ENCODE peak calls at places on chromosomes 16 and 17, in four cellular contexts. Y is GM12878, S is K562, N is HepG2. B is an unnamed sample.

GRCh38 chr16:2821483-2822157 is 4.6 kb downstream of the PRSS21 start:
- DNase-seq in Y (no peak), S (no peak), N (no peak), B (no peak)

GRCh38 chr17:68706351-68706750 is 105.2 kb upstream of the FAM20A start:
- DNase-seq in Y (no peak), S (no peak), N (no peak), B (no peak)

GRCh38 chr17:76841776-76842405 is 26.3 kb upstream of the MGAT5B start:
- DNase-seq in Y (no peak), S (peak), N (no peak), B (no peak)

GRCh38 chr17:4565209-4566141 is 5.1 kb upstream of the GGT6 start:
- DNase-seq in Y (no peak), S (peak), N (peak), B (peak)

GRCh38 chr16:51201604-51202003 is 50.5 kb upstream of the SALL1 start:
- DNase-seq in Y (no peak), S (no peak), N (no peak), B (peak)

GRCh38 chr17:50479522-50480141 is 972 bp downstream of the RSAD1 start:
- DNase-seq in Y (peak), S (peak), N (peak), B (peak)

GRCh38 chr17:2178798-2179505 is 124.0 kb downstream of the HIC1 start:
- DNase-seq in Y (no peak), S (no peak), N (no peak), B (no peak)

GRCh38 chr17:48985436-48986245 is 11.5 kb upstream of the IGF2BP1 start:
- DNase-seq in Y (no peak), S (no peak), N (no peak), B (no peak)

GRCh38 chr16:69469807-69470561 is 45.6 kb downstream of the CYB5B start:
- DNase-seq in Y (peak), S (no peak), N (no peak), B (no peak)

GRCh38 chr16:88651276-88651988 is 579 bp upstream of the CYBA start:
- DNase-seq in Y (peak), S (peak), N (peak), B (peak)

GRCh38 chr16:46583036-46583435 is 38.1 kb downstream of the SHCBP1 start:
- DNase-seq in Y (no peak), S (peak), N (no peak), B (no peak)

GRCh38 chr16:88298882-88299745 is 83.6 kb upstream of the ZNF469 start:
- DNase-seq in Y (no peak), S (no peak), N (no peak), B (no peak)

GRCh38 chr17:2034806-2035548 is 5.0 kb downstream of the DPH1 start:
- DNase-seq in Y (no peak), S (no peak), N (no peak), B (no peak)

GRCh38 chr17:50298018-50298417 is 23.8 kb downstream of the TMEM92 start:
- DNase-seq in Y (no peak), S (no peak), N (no peak), B (no peak)

GRCh38 chr17:6439951-6440350 is 4.3 kb upstream of the PIMREG start:
- DNase-seq in Y (no peak), S (no peak), N (peak), B (no peak)
- TF ChIP-seq CHD4 in Y (no peak), S (no peak), N (no peak), B (no peak)

DNA sequence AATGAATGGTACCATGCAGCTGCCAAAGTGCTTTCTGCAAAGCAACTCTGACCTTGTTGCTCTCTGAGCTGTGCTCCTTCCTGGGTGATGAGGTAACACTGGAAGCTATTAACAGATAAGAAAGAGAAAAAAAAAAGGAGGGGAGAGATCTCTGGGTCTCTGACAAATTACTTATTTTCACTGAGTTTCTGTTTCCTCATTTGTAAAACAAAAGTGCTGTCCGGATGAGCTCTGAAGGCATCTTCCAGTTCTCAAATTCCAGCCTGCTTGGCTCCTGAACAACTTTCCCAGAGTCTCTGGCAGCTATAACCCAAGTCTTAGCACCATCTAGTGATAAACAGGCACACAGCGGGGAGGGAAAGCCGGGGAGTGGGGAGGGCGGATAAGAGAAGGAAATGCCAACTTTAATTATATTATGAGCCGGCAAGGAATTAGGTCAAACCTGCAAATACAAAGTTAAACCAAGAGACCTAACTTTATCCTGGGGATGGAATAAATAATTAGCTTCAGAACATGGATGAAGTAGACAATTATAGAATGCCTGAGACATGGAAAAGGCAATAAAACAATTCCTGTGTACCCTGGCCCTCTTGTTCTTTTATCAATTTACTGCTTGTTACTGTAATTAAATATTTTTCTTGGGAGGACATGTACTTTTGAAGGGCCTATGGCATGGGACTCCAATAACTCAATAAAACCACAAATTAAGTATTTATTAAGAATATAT is 61.3 kb upstream of the KIFC3 start:
- DNase-seq in Y (no peak), S (peak), N (peak), B (peak)
- TF ChIP-seq MAX in Y (no peak), S (no peak), N (no peak), B (no peak)

GRCh38 chr17:7887482-7888183 is 956 bp upstream of the CHD3 start:
- DNase-seq in Y (peak), S (peak), N (peak), B (peak)
- TF ChIP-seq POLR2A in Y (no peak), S (no peak), N (peak), B (peak)

GRCh38 chr16:67962135-67962534 is 6.3 kb downstream of the SLC12A4 start:
- DNase-seq in Y (no peak), S (no peak), N (no peak), B (no peak)

GRCh38 chr16:67961551-67961957 is 6.9 kb downstream of the SLC12A4 start:
- DNase-seq in Y (no peak), S (no peak), N (no peak), B (no peak)

GRCh38 chr16:67959930-67960329 is 8.5 kb downstream of the SLC12A4 start:
- DNase-seq in Y (no peak), S (no peak), N (no peak), B (no peak)

GRCh38 chr16:67957622-67958021 is 10.8 kb downstream of the SLC12A4 start:
- DNase-seq in Y (no peak), S (no peak), N (no peak), B (no peak)

GRCh38 chr16:67959520-67959919 is 8.9 kb downstream of the SLC12A4 start:
- DNase-seq in Y (no peak), S (peak), N (no peak), B (no peak)
- TF ChIP-seq CHD4 in Y (no peak), S (no peak), N (no peak), B (no peak)

DNA sequence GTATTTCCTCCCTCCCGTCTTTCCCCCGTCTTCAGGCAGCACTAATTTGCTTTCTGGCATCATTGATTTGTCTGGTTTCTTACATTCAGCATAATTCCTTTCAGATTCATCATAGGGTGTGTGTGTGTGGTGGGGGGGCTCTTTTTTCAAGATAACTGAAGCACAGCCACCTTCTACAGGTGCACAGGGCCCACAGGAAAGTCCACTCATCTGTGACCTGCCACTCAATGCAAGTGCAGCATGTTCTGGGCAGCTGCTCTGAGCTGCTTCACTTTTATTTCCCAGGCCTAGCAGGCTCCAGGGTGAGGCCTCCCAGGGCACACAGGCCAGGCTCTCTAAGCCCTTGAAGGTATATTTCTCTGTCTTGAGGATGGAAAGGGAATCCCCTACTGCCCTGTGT is 35.2 kb upstream of the MYH10 start:
- DNase-seq in Y (no peak), S (no peak), N (no peak), B (no peak)
- TF ChIP-seq MAX in Y (no peak), S (no peak), N (no peak), B (no peak)

DNA sequence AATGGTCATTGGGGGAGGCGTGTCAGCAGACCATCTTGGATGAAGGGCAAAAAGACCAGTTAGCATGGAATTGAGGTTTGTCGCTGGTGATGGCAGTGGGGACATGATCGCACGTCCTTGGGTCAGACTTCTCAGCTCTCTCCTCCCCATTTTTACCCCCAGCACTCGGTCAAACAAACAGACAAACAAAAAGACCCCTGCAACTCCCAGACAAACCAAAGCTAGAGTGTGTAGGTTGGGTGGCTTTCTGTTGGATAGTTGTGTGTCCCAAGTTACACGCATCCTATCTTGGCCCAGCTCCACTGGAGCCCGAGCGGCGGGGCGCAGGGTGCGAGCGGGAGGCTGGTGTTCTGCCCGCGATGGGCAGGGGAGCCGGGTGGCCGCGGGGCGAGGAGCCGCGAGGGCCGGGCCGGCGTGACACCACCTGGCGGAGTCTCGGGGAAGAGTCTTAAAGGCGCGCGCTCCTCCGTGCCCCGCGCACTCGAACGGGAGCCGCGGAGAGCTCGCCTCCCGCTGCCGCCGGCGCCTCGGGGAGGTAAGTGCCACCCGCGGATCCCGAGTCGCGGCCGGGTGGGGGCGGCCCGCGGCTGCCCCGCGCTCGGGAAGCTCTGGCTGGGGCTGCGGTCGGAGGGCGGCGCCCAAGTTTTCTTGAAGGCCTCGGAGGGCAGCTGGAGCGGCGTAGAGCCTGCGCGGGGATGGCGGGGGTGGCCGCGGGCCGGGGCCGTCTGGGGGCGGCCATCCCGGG is 18.5 kb upstream of the NTN1 start:
- DNase-seq in Y (no peak), S (no peak), N (no peak), B (peak)
- TF ChIP-seq POLR2A in Y (no peak), S (no peak), N (no peak), B (no peak)

GRCh38 chr16:1713933-1714332 is 7.9 kb downstream of the MAPK8IP3 start:
- DNase-seq in Y (peak), S (no peak), N (no peak), B (no peak)
- TF ChIP-seq CHD4 in Y (no peak), S (no peak), N (no peak), B (no peak)

DNA sequence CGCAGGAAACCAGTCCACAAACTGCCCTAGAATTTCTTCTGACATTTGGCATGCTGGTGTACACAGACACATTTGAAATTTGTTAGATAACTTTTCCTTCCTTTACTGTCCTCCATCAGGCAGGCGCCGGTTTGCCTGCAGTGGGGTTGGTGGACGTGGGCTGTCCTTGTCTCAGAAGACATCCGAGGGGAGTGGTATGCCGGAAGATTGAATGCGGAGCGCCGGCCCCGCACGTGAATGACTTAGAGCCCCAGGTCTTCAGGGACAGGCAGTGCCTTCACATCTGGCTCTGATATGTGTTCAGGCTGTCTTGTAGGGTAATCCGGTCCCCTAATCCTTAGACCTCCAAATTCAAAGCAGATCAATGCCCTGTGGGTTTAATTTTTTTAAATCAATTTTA is 13.4 kb downstream of the RAB40C start:
- DNase-seq in Y (no peak), S (no peak), N (no peak), B (no peak)
- TF ChIP-seq MAX in Y (no peak), S (no peak), N (no peak), B (no peak)